ENCODE peak calls at places on chromosomes 3 and 15, in four cellular contexts. Z, C, A and Q are unnamed samples.
A peak's percentile ranks its signal among the peaks of the same experiment; 100 is the strongest.

GRCh38 chr3:17089314-17089700 is 204.6 kb downstream of the PLCL2 start:
- DNase-seq in A (no peak), Z (no peak), C (no peak), Q (no peak)

GRCh38 chr3:60079076-60079475 is 1029.3 kb upstream of the CFAP20DC start:
- DNase-seq in Z (no peak), C (peak; percentile 85), A (no peak), Q (no peak)

GRCh38 chr3:124584552-124585391 is 145.5 kb upstream of the UMPS start:
- DNase-seq in A (no peak), C (no peak), Z (no peak), Q (no peak)

GRCh38 chr3:179324270-179324754 is 1.5 kb downstream of the ZNF639 start:
- DNase-seq in Z (no peak), C (peak; percentile 48), A (no peak), Q (no peak)

GRCh38 chr15:57565326-57565725 is 26.4 kb upstream of the MYZAP start:
- DNase-seq in C (peak; percentile 2), A (no peak), Z (no peak), Q (no peak)

GRCh38 chr3:178078933-178079332 is 457.3 kb upstream of the KCNMB2 start:
- DNase-seq in C (no peak), Z (peak; percentile 42), A (no peak), Q (peak; percentile 46)

GRCh38 chr15:31230630-31231485 is 95.8 kb upstream of the KLF13 start:
- DNase-seq in C (peak; percentile 100), A (no peak), Z (no peak), Q (no peak)

GRCh38 chr3:127454968-127455367 is 135.6 kb downstream of the TPRA1 start:
- DNase-seq in A (no peak), Z (no peak), C (no peak), Q (no peak)

GRCh38 chr3:61381745-61382392 is 130.6 kb upstream of the FHIT start:
- DNase-seq in A (peak; percentile 2), Z (no peak), C (peak; percentile 59), Q (no peak)

GRCh38 chr3:56673781-56674457 is 9.1 kb downstream of the TASOR start:
- DNase-seq in Z (no peak), A (no peak), C (no peak), Q (no peak)

GRCh38 chr3:72255736-72256559 is 471.0 kb upstream of the PROK2 start:
- DNase-seq in A (no peak), Z (no peak), C (no peak), Q (no peak)

GRCh38 chr15:66772967-66773873 is 71.2 kb downstream of the SMAD6 start:
- DNase-seq in Z (no peak), C (no peak), A (no peak), Q (no peak)

GRCh38 chr15:57328479-57329250 is 47.6 kb upstream of the CGNL1 start:
- DNase-seq in Z (no peak), A (no peak), C (no peak), Q (no peak)

GRCh38 chr3:21256932-21257331 is 494.1 kb downstream of the ZNF385D start:
- DNase-seq in A (no peak), Z (no peak), C (no peak), Q (peak; percentile 28)

GRCh38 chr15:59276225-59277178 is 69.9 kb downstream of the LDHAL6B start:
- DNase-seq in Z (no peak), A (no peak), C (no peak), Q (no peak)

GRCh38 chr3:159624616-159625015 is 364.0 kb upstream of the IL12A start:
- DNase-seq in Z (no peak), A (no peak), C (no peak), Q (no peak)

GRCh38 chr3:111572061-111572460 is 23.1 kb downstream of the ZBED2 start:
- DNase-seq in A (no peak), C (no peak), Z (no peak), Q (no peak)

DNA sequence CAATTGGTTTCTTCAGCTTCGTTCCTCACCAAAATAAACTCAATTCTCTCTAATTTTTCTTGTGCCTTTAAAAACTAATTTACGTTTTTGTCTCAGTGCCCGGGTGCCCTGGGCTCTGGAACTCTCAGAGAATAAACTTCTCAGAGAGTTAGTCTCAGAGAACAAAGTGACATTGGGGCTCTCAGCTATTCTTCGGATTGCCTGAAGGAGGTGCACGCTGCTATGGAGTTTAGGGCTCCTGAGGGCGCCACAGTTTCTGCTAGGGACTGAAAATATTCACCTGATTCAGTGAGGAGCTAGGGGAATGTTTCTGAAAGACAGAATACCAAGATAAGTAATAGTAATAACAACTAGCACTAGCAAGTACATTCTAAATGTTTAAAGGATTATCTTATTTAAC is 22.7 kb downstream of the ZIC4 start:
- DNase-seq in Z (no peak), C (no peak), A (no peak), Q (no peak)
- TF ChIP-seq CTCF in Z (peak; percentile 7), C (peak; percentile 54), A (peak; percentile 41), Q (peak; percentile 47)

DNA sequence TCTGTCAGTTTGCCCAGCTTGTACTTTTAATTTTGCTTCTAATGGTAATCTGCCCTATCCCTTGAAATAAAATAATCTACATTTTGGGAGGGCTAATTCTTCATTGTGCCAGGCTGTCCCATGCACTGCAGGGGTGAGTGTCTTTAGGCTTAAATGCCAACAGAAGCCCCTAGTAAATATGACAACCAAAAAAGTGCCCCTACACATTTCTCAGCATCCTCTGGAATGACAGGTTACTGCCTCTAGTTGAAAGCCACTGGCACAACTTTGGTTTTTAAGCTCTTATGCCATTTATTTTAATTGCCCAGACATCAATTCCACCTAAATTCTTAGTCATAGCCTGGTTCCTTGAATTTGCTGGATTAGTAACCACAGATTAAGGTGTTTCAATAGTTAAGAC is 3.4 kb downstream of the EPM2AIP1 start:
- DNase-seq in A (no peak), Z (no peak), C (no peak), Q (no peak)
- H3K4me3 ChIP-seq in A (peak overlapping the region; percentile 85), Z (no peak overlapping the region), C (peak overlapping the region; percentile 78), Q (peak overlapping the region; percentile 9)

DNA sequence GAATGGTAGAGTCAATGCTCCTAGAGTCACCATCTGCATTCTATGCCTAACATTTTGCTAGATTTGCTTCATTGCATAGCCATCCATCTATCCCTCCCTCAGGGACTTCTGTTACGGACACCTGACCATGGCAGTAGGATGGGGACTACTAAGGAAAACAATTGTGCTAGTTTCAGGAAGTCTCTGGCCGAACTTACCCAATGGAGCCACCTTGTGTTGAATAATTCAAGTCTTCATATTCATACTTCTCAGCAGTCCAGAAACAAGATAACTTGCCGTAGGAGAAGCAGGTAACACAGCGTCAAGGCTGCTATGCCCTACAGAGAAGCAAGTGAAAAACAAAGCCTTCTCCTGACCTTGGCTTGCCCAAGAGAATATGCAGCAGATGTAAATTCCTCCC is 685.3 kb downstream of the GRM7 start:
- DNase-seq in C (no peak), A (no peak), Z (no peak), Q (no peak)
- TF ChIP-seq CTCF in C (no peak), A (no peak), Z (no peak), Q (peak; percentile 36)

DNA sequence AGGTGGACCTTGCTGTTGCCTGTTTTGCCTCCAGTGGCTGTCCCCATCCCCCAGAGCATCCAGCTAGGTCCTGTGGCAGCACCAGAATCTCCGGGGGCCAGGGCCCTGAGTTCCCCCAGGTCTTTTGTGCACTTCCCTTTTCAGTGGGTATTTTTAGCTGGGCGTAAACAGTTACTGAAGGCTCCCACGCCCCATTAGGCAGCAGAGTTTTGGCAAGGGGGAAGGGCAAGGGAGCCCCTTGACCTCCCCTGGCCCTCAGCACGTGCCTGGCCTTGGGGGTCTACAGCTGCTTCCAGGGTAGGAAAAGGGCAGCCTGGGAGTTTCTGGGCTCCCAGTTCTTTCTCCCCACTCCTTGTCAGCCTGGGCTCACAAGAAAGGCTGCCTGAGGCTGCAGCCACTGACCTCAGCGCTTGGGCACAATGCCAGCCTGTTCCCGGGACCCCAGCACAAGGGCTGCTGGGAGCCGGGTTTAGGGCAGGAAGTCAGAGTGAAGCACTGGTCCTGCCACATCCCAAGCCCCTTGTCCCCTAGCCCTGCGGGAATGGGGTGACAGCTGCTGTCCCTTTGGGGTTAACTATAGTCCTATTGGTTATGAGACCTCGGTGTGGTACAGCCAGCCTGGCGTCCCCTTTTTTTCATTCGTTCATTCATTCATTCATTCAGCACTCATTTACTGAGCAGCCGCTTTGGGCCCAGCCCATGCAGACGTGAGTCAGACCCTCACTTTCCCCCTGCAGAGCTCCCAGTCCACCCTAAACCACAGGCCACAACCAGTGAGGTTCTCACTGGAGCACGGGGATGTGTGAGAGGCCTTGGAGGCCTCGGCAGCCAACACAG is 8.4 kb downstream of the CSK start:
- DNase-seq in C (peak; percentile 75), Z (no peak), A (no peak), Q (peak; percentile 82)
- H3K4me3 ChIP-seq in C (peak overlapping the region; percentile 97), Z (no peak overlapping the region), A (no peak overlapping the region), Q (no peak overlapping the region)

GRCh38 chr3:196124608-196125007 is 42.7 kb upstream of the TFRC start:
- DNase-seq in A (no peak), C (no peak), Z (no peak), Q (no peak)
- TF ChIP-seq CTCF in A (no peak), C (no peak), Z (no peak), Q (no peak)

DNA sequence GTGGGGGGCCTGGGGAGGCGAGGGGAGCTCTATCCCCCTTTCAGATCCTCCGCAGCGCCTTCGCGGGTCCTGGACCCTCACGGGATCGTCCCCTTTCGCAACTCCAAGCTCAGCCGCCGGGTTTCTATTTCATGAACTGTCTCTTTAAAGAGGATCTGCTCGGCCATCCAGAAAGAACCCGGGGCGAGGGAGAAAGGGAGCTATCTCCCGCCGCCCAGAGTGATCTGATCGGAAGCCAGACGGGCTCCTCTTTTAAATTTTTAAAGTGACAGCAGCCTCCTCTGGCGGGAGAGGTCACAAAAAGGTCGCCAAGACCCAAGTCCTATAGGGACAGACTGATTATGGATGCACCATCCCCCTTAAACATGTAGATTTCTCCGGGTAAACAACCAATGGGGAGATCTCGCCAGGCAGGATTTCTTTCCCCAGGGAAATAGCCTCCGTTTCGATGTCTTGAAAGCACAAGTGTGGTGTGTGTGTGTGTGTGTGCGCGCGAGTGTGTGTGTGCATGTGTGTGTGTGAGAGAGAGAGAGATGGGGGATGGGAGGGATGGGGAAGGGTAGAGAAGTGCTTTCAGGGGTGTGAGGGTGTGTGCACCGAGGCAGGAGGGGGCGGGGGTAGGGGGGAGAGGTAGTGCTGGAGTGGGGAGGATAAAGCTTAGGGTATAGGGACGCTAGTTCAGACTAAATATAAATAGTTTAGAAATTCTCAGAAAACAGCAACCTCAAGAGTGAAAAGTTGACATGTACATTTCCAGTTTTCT is 516.1 kb downstream of the MECOM start:
- DNase-seq in Z (no peak), A (no peak), C (no peak), Q (peak; percentile 40)
- H3K4me3 ChIP-seq in Z (peak overlapping the region; percentile 70), A (peak overlapping the region; percentile 72), C (peak overlapping the region; percentile 8), Q (peak overlapping the region; percentile 67)

GRCh38 chr3:98985406-98985805 is 83.9 kb upstream of the DCBLD2 start:
- DNase-seq in Z (no peak), C (no peak), A (no peak), Q (no peak)
- TF ChIP-seq CTCF in Z (no peak), C (no peak), A (no peak), Q (no peak)

DNA sequence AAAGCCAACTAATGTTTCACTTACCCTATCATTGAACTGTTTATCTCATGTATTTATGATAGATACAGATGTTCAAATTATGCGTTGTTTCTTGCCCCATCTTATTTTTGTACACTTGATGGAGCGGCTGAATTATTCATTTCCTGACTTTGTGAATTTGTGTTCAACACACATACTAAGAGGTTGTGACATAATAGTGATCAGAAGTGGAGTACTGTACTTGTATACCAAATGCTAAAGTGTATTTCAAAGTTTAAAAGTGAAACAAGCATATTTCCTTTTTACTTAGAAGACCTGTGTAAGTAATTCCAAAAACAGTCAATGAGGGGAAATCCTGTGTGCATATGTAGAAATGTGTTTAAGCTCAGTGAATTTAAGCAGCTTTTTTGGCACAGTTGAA is 1.8 kb downstream of the NFKBIZ start:
- DNase-seq in Z (no peak), C (peak; percentile 13), A (no peak), Q (no peak)
- H3K4me3 ChIP-seq in Z (peak overlapping the region; percentile 79), C (peak overlapping the region; percentile 85), A (peak overlapping the region; percentile 85), Q (peak overlapping the region; percentile 96)